ENCODE peak calls at places on chromosomes 16 and 17, in ten cellular contexts. K is breast epithelium, F is body of pancreas, E is K562, X is uterus, D is stomach, T is IMR-90, S is A549, M is Peyer's patch, L is right lobe of liver. Y is an unnamed sample.

GRCh38 chr17:3695129-3695722 is 729 bp downstream of the P2RX5 start:
- DNase-seq in M (no peak), F (no peak), X (no peak), K (no peak), T (no peak), D (no peak), L (no peak), S (no peak), E (no peak), Y (no peak)

GRCh38 chr16:8971416-8971815 is 7.7 kb upstream of the USP7 start:
- DNase-seq in K (no peak), S (no peak), L (no peak), T (no peak), D (no peak), E (no peak), F (no peak), M (no peak), X (no peak), Y (no peak)

GRCh38 chr16:85103096-85104079 is 8.9 kb downstream of the CIBAR2 start:
- DNase-seq in D (no peak), E (no peak), F (no peak), L (no peak), S (no peak), T (no peak), M (no peak), K (no peak), X (no peak), Y (no peak)

GRCh38 chr16:25037632-25038031 is 22.5 kb upstream of the ARHGAP17 start:
- DNase-seq in E (no peak), L (no peak), T (no peak), K (no peak), F (no peak), S (no peak), M (no peak), D (no peak), X (no peak), Y (no peak)

GRCh38 chr16:77732241-77732946 is 10.1 kb downstream of the NUDT7 start:
- DNase-seq in X (no peak), K (no peak), M (no peak), S (no peak), D (no peak), F (no peak), T (peak; percentile 95), L (no peak), E (no peak), Y (no peak)

GRCh38 chr16:89973654-89974335 is 25.2 kb downstream of the DEF8 start:
- DNase-seq in M (peak; percentile 66), L (no peak), X (no peak), S (no peak), K (no peak), E (no peak), F (no peak), D (no peak), T (no peak), Y (no peak)

GRCh38 chr16:8822403-8822802 is 24.8 kb downstream of the PMM2 start:
- DNase-seq in M (no peak), X (no peak), E (no peak), L (no peak), F (no peak), T (no peak), K (no peak), D (no peak), S (no peak), Y (no peak)

GRCh38 chr17:29642171-29642611 is 19.5 kb upstream of the CORO6 start:
- DNase-seq in K (no peak), M (no peak), L (no peak), E (no peak), F (no peak), X (no peak), D (no peak), T (no peak), S (no peak), Y (no peak)

GRCh38 chr16:46949216-46949892 is 24.1 kb downstream of the DNAJA2 start:
- DNase-seq in S (no peak), F (no peak), E (no peak), T (no peak), D (peak; percentile 21), K (no peak), L (no peak), M (no peak), X (no peak), Y (no peak)

GRCh38 chr16:81493755-81494433 is 49.3 kb downstream of the CMIP start:
- DNase-seq in S (peak; percentile 83), F (peak; percentile 94), L (peak; percentile 89), E (peak; percentile 85), M (peak; percentile 90), K (peak; percentile 85), D (peak; percentile 78), T (peak; percentile 94), X (no peak), Y (peak; percentile 86)

GRCh38 chr17:82890339-82890730 is 50.5 kb upstream of the ZNF750 start:
- DNase-seq in X (no peak), F (no peak), K (peak; percentile 41), T (no peak), S (no peak), D (no peak), L (no peak), M (no peak), E (no peak), Y (no peak)

GRCh38 chr17:82889496-82890338 is 49.9 kb upstream of the ZNF750 start:
- DNase-seq in F (peak; percentile 93), K (peak; percentile 95), D (peak; percentile 94), X (no peak), E (no peak), S (no peak), T (no peak), L (peak; percentile 51), M (no peak), Y (no peak)

GRCh38 chr17:82884923-82885322 is 45.1 kb upstream of the ZNF750 start:
- DNase-seq in T (no peak), S (no peak), E (no peak), D (no peak), L (no peak), F (no peak), X (no peak), K (no peak), M (peak; percentile 82), Y (no peak)

GRCh38 chr17:82888583-82889495 is 49.0 kb upstream of the ZNF750 start:
- DNase-seq in M (no peak), X (no peak), L (peak; percentile 84), E (no peak), D (peak; percentile 92), K (peak; percentile 85), S (no peak), T (no peak), F (peak; percentile 92), Y (peak; percentile 73)

GRCh38 chr17:82887255-82888164 is 47.7 kb upstream of the ZNF750 start:
- DNase-seq in M (no peak), K (no peak), S (no peak), E (no peak), T (peak; percentile 46), F (no peak), L (no peak), X (no peak), D (no peak), Y (no peak)
- H3K4me1 ChIP-seq in M (no peaks in the 10 kb centered on the region), K (peaks cover 5% of the 10 kb centered on the region), S (no peaks in the 10 kb centered on the region), E (peaks cover 33% of the 10 kb centered on the region), T (peaks cover 10% of the 10 kb centered on the region), F (peaks cover 71% of the 10 kb centered on the region), L (no peaks in the 10 kb centered on the region), X (no peaks in the 10 kb centered on the region), D (peaks cover 94% of the 10 kb centered on the region), Y (peaks cover 25% of the 10 kb centered on the region)

GRCh38 chr17:82338858-82339633 is 5.5 kb upstream of the SECTM1 start:
- DNase-seq in F (peak; percentile 59), L (no peak), X (peak; percentile 66), E (peak; percentile 89), M (peak; percentile 81), S (peak; percentile 94), T (peak; percentile 71), D (peak; percentile 55), K (peak; percentile 68), Y (peak; percentile 53)
- TF ChIP-seq POLR2A in F (no peak), L (no peak), X (no peak), E (no peak), M (no peak), S (peak; percentile 29), T (no peak), D (no peak), K (peak; percentile 17), Y (no peak)

GRCh38 chr16:28324887-28325279 is 32.6 kb downstream of the SBK1 start:
- DNase-seq in L (no peak), T (no peak), D (no peak), M (no peak), K (no peak), E (no peak), S (no peak), X (no peak), F (no peak), Y (no peak)
- H3K4me1 ChIP-seq in L (no peaks in the 10 kb centered on the region), T (no peaks in the 10 kb centered on the region), D (no peaks in the 10 kb centered on the region), M (no peaks in the 10 kb centered on the region), K (no peaks in the 10 kb centered on the region), E (no peaks in the 10 kb centered on the region), S (peaks cover 10% of the 10 kb centered on the region), X (no peaks in the 10 kb centered on the region), F (no peaks in the 10 kb centered on the region), Y (no peaks in the 10 kb centered on the region)

GRCh38 chr16:680625-680945 is 375 bp downstream of the STUB1 start:
- DNase-seq in X (no peak), K (no peak), T (no peak), E (no peak), L (no peak), S (no peak), F (no peak), M (no peak), D (no peak), Y (no peak)

GRCh38 chr16:680967-681745 is 946 bp downstream of the STUB1 start:
- DNase-seq in K (no peak), L (no peak), F (peak; percentile 63), M (peak; percentile 70), D (peak; percentile 51), S (no peak), T (peak; percentile 49), E (peak; percentile 65), X (no peak), Y (peak; percentile 87)

GRCh38 chr16:682493-683395 is 1.4 kb downstream of the JMJD8 start:
- DNase-seq in M (no peak), L (no peak), F (no peak), K (no peak), E (no peak), T (no peak), S (no peak), D (no peak), X (no peak), Y (no peak)

GRCh38 chr16:683396-684066 is 603 bp downstream of the JMJD8 start:
- DNase-seq in X (peak; percentile 27), K (no peak), F (peak; percentile 32), S (no peak), T (no peak), D (no peak), L (no peak), E (peak; percentile 70), M (no peak), Y (no peak)

DNA sequence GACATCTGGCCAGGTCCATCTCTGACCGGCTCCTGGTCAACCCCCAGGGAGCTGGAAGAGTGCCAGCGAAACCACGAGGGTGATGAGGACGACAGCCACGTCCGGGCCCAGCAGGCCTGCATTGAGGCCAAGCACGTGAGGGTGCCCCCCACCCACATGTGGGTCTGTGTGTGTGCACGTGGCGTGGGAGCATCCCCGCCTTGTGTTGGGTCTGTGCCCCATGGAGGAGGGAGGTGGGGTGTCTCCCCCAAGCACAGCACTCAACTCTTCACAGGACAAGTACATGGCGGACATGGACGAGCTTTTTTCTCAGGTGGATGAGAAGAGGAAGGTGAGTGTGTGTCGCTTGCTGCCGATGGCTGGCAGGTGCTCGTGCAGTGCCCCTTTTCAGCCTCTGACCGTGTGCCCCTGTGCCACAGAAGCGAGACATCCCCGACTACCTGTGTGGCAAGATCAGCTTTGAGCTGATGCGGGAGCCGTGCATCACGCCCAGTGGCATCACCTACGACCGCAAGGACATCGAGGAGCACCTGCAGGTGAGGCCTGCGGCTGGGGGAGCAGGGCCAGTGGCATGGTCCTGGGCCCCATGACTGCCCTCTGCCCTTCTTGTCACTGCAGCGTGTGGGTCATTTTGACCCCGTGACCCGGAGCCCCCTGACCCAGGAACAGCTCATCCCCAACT is 1.7 kb downstream of the STUB1 start:
- DNase-seq in T (no peak), E (peak; percentile 89), K (no peak), D (no peak), L (no peak), S (no peak), F (no peak), X (no peak), M (no peak), Y (peak; percentile 74)
- TF ChIP-seq POLR2A in T (no peak), E (peak; percentile 19), K (no peak), D (no peak), L (no peak), S (peak; percentile 41), F (no peak), X (no peak), M (no peak), Y (no peak)

Y was measured in adrenal gland.